ENCODE peak calls at places on chromosome 21, in four cellular contexts. X, F, K and G are unnamed samples.
A peak's percentile ranks its signal among the peaks of the same experiment; 100 is the strongest.

GRCh38 chr21:44019568-44019958 is 7.5 kb downstream of the TRAPPC10 start:
- DNase-seq in F (no peak), X (no peak), K (no peak), G (no peak)

GRCh38 chr21:44407493-44407892 is 47.8 kb upstream of the LRRC3 start:
- DNase-seq in K (no peak), F (no peak), X (no peak), G (no peak)

GRCh38 chr21:42427809-42428419 is 24.2 kb downstream of the UBASH3A start:
- DNase-seq in K (no peak), F (no peak), X (no peak), G (no peak)

GRCh38 chr21:44551290-44552015 is at the start of gene KRTAP10-2:
- DNase-seq in X (no peak), F (no peak), K (no peak), G (no peak)

GRCh38 chr21:41584603-41585176 is 76.7 kb upstream of the TMPRSS2 start:
- DNase-seq in K (no peak), F (no peak), X (no peak), G (no peak)

GRCh38 chr21:25324666-25325065 is 282.6 kb downstream of the MRPL39 start:
- DNase-seq in F (no peak), K (no peak), X (no peak), G (no peak)

GRCh38 chr21:36194024-36194423 is 37.4 kb downstream of the DOP1B start:
- DNase-seq in F (no peak), K (no peak), X (no peak), G (no peak)

GRCh38 chr21:35321322-35322200 is 272.5 kb upstream of the RUNX1 start:
- DNase-seq in F (no peak), K (no peak), X (no peak), G (no peak)

GRCh38 chr21:34548782-34549376 is 36.9 kb upstream of the KCNE1 start:
- DNase-seq in F (no peak), X (no peak), K (no peak), G (no peak)

GRCh38 chr21:37827878-37828277 is 88.4 kb downstream of the KCNJ6 start:
- DNase-seq in F (no peak), X (no peak), K (no peak), G (no peak)

GRCh38 chr21:46116846-46117585 is 19.1 kb downstream of the COL6A2 start:
- DNase-seq in K (no peak), F (no peak), X (no peak), G (peak; percentile 56)

GRCh38 chr21:15703932-15704331 is 25.9 kb upstream of the USP25 start:
- DNase-seq in F (no peak), X (no peak), K (no peak), G (no peak)

GRCh38 chr21:26961704-26962103 is 5.2 kb downstream of the ADAMTS5 start:
- DNase-seq in X (no peak), F (no peak), K (no peak), G (no peak)

GRCh38 chr21:43209575-43210453 is 41.0 kb downstream of the CRYAA start:
- DNase-seq in K (no peak), F (no peak), X (no peak), G (peak; percentile 55)

GRCh38 chr21:33975548-33976081 is 60.0 kb upstream of the ATP5PO start:
- DNase-seq in F (peak; percentile 15), K (peak; percentile 45), X (peak; percentile 59), G (no peak)

GRCh38 chr21:45590726-45591618 is 48.7 kb upstream of the SLC19A1 start:
- DNase-seq in K (peak; percentile 50), X (peak; percentile 43), F (peak; percentile 44), G (no peak)

GRCh38 chr21:44262338-44263048 is 796 bp upstream of the DNMT3L start:
- DNase-seq in K (no peak), X (no peak), F (no peak), G (no peak)

GRCh38 chr21:43779660-43780059 is 3.6 kb upstream of the CSTB start:
- DNase-seq in X (no peak), F (no peak), K (no peak), G (no peak)

GRCh38 chr21:23398726-23399125 is 2208.6 kb downstream of the MRPL39 start:
- DNase-seq in X (no peak), K (no peak), F (no peak), G (no peak)

GRCh38 chr21:16205527-16205926 is 475.7 kb downstream of the USP25 start:
- DNase-seq in K (no peak), X (no peak), F (no peak), G (no peak)

GRCh38 chr21:35138665-35139381 is 89.7 kb upstream of the RUNX1 start:
- DNase-seq in K (peak; percentile 32), X (peak; percentile 21), F (peak; percentile 16), G (peak; percentile 87)